ENCODE peak calls at places on chromosomes 5 and 9, in seven cellular contexts. One of them, this sample, is unnamed.

GRCh38 chr5:115703514-115703913 is 77.7 kb upstream of the TMED7 start:
- DNase-seq in CD14-positive monocyte: no peak
- DNase-seq in HCEC 1CT: no peak
- DNase-seq in HEK293T: no peak
- DNase-seq in NCI-H1048: no peak
- DNase-seq in EL: no peak
- DNase-seq in activated CD4-positive, alpha-beta memory T cell treated with anti-CD3 and anti-CD28 coated beads for 36 hours: no peak
- DNase-seq in this sample: no peak

GRCh38 chr9:129745186-129745585 is 7.7 kb downstream of the PTGES start:
- DNase-seq in CD14-positive monocyte: no peak
- DNase-seq in HCEC 1CT: no peak
- DNase-seq in HEK293T: no peak
- DNase-seq in NCI-H1048: no peak
- DNase-seq in EL: no peak
- DNase-seq in activated CD4-positive, alpha-beta memory T cell treated with anti-CD3 and anti-CD28 coated beads for 36 hours: no peak
- DNase-seq in this sample: peak; percentile 59

GRCh38 chr5:115494570-115495289 is 49.8 kb downstream of the FEM1C start:
- DNase-seq in CD14-positive monocyte: no peak
- DNase-seq in HCEC 1CT: no peak
- DNase-seq in HEK293T: no peak
- DNase-seq in NCI-H1048: no peak
- DNase-seq in EL: peak; percentile 18
- DNase-seq in activated CD4-positive, alpha-beta memory T cell treated with anti-CD3 and anti-CD28 coated beads for 36 hours: no peak
- DNase-seq in this sample: peak; percentile 16

GRCh38 chr9:134698587-134699342 is 57.2 kb downstream of the COL5A1 start:
- DNase-seq in CD14-positive monocyte: peak; percentile 59
- DNase-seq in HCEC 1CT: peak; percentile 18
- DNase-seq in HEK293T: peak; percentile 84
- DNase-seq in NCI-H1048: no peak
- DNase-seq in EL: peak; percentile 37
- DNase-seq in activated CD4-positive, alpha-beta memory T cell treated with anti-CD3 and anti-CD28 coated beads for 36 hours: peak; percentile 72
- DNase-seq in this sample: no peak

GRCh38 chr5:168646335-168646734 is 67.2 kb upstream of the PANK3 start:
- DNase-seq in CD14-positive monocyte: no peak
- DNase-seq in HCEC 1CT: no peak
- DNase-seq in HEK293T: no peak
- DNase-seq in NCI-H1048: no peak
- DNase-seq in EL: no peak
- DNase-seq in activated CD4-positive, alpha-beta memory T cell treated with anti-CD3 and anti-CD28 coated beads for 36 hours: no peak
- DNase-seq in this sample: no peak

GRCh38 chr5:120817044-120817985 is 353.2 kb downstream of the PRR16 start:
- DNase-seq in CD14-positive monocyte: no peak
- DNase-seq in HCEC 1CT: peak; percentile 44
- DNase-seq in HEK293T: peak; percentile 10
- DNase-seq in NCI-H1048: no peak
- DNase-seq in EL: no peak
- DNase-seq in activated CD4-positive, alpha-beta memory T cell treated with anti-CD3 and anti-CD28 coated beads for 36 hours: no peak
- DNase-seq in this sample: no peak

GRCh38 chr9:134968011-134968822 is 50.5 kb upstream of the FCN1 start:
- DNase-seq in CD14-positive monocyte: no peak
- DNase-seq in HCEC 1CT: no peak
- DNase-seq in HEK293T: peak; percentile 32
- DNase-seq in NCI-H1048: no peak
- DNase-seq in EL: no peak
- DNase-seq in activated CD4-positive, alpha-beta memory T cell treated with anti-CD3 and anti-CD28 coated beads for 36 hours: no peak
- DNase-seq in this sample: no peak

GRCh38 chr5:119074419-119074818 is 3.5 kb downstream of the DMXL1 start:
- DNase-seq in CD14-positive monocyte: no peak
- DNase-seq in HCEC 1CT: no peak
- DNase-seq in HEK293T: no peak
- DNase-seq in NCI-H1048: no peak
- DNase-seq in EL: no peak
- DNase-seq in activated CD4-positive, alpha-beta memory T cell treated with anti-CD3 and anti-CD28 coated beads for 36 hours: no peak
- DNase-seq in this sample: no peak

GRCh38 chr5:40985501-40985900 is 76.2 kb downstream of the C7 start:
- DNase-seq in CD14-positive monocyte: no peak
- DNase-seq in HCEC 1CT: no peak
- DNase-seq in HEK293T: no peak
- DNase-seq in NCI-H1048: no peak
- DNase-seq in EL: no peak
- DNase-seq in activated CD4-positive, alpha-beta memory T cell treated with anti-CD3 and anti-CD28 coated beads for 36 hours: no peak
- DNase-seq in this sample: no peak

GRCh38 chr5:14322437-14323187 is 179.5 kb downstream of the TRIO start:
- DNase-seq in CD14-positive monocyte: no peak
- DNase-seq in HCEC 1CT: no peak
- DNase-seq in HEK293T: no peak
- DNase-seq in NCI-H1048: no peak
- DNase-seq in EL: no peak
- DNase-seq in activated CD4-positive, alpha-beta memory T cell treated with anti-CD3 and anti-CD28 coated beads for 36 hours: no peak
- DNase-seq in this sample: no peak

GRCh38 chr5:174078416-174078815 is 32.9 kb downstream of the NSG2 start:
- DNase-seq in CD14-positive monocyte: no peak
- DNase-seq in HCEC 1CT: no peak
- DNase-seq in HEK293T: no peak
- DNase-seq in NCI-H1048: no peak
- DNase-seq in EL: peak; percentile 43
- DNase-seq in activated CD4-positive, alpha-beta memory T cell treated with anti-CD3 and anti-CD28 coated beads for 36 hours: no peak
- DNase-seq in this sample: no peak

GRCh38 chr5:65801332-65801731 is 79.3 kb downstream of the NLN start:
- DNase-seq in CD14-positive monocyte: no peak
- DNase-seq in HCEC 1CT: peak; percentile 69
- DNase-seq in HEK293T: no peak
- DNase-seq in NCI-H1048: no peak
- DNase-seq in EL: peak; percentile 76
- DNase-seq in activated CD4-positive, alpha-beta memory T cell treated with anti-CD3 and anti-CD28 coated beads for 36 hours: no peak
- DNase-seq in this sample: no peak

GRCh38 chr5:148972958-148973357 is 89.9 kb downstream of the SH3TC2 start:
- DNase-seq in CD14-positive monocyte: no peak
- DNase-seq in HCEC 1CT: peak; percentile 94
- DNase-seq in HEK293T: no peak
- DNase-seq in NCI-H1048: no peak
- DNase-seq in EL: peak; percentile 90
- DNase-seq in activated CD4-positive, alpha-beta memory T cell treated with anti-CD3 and anti-CD28 coated beads for 36 hours: no peak
- DNase-seq in this sample: peak; percentile 85

GRCh38 chr9:112338561-112338960 is 5.1 kb upstream of the PTBP3 start:
- DNase-seq in CD14-positive monocyte: no peak
- DNase-seq in HCEC 1CT: peak; percentile 52
- DNase-seq in HEK293T: no peak
- DNase-seq in NCI-H1048: no peak
- DNase-seq in EL: peak; percentile 74
- DNase-seq in activated CD4-positive, alpha-beta memory T cell treated with anti-CD3 and anti-CD28 coated beads for 36 hours: peak; percentile 24
- DNase-seq in this sample: peak; percentile 83

GRCh38 chr5:39775458-39776365 is 350.9 kb upstream of the DAB2 start:
- DNase-seq in CD14-positive monocyte: no peak
- DNase-seq in HCEC 1CT: peak; percentile 97
- DNase-seq in HEK293T: no peak
- DNase-seq in NCI-H1048: no peak
- DNase-seq in EL: peak; percentile 89
- DNase-seq in activated CD4-positive, alpha-beta memory T cell treated with anti-CD3 and anti-CD28 coated beads for 36 hours: no peak
- DNase-seq in this sample: peak; percentile 95

GRCh38 chr9:71783120-71783523 is 14.8 kb upstream of the CEMIP2 start:
- DNase-seq in CD14-positive monocyte: no peak
- DNase-seq in HCEC 1CT: no peak
- DNase-seq in HEK293T: no peak
- DNase-seq in NCI-H1048: no peak
- DNase-seq in EL: peak; percentile 35
- DNase-seq in activated CD4-positive, alpha-beta memory T cell treated with anti-CD3 and anti-CD28 coated beads for 36 hours: peak; percentile 94
- DNase-seq in this sample: no peak

GRCh38 chr9:4167040-4167671 is 132.7 kb downstream of the GLIS3 start:
- DNase-seq in CD14-positive monocyte: no peak
- DNase-seq in HCEC 1CT: peak; percentile 90
- DNase-seq in HEK293T: no peak
- DNase-seq in NCI-H1048: no peak
- DNase-seq in EL: peak; percentile 84
- DNase-seq in activated CD4-positive, alpha-beta memory T cell treated with anti-CD3 and anti-CD28 coated beads for 36 hours: no peak
- DNase-seq in this sample: no peak

GRCh38 chr9:120890415-120891254 is 13.6 kb upstream of the PHF19 start:
- DNase-seq in CD14-positive monocyte: no peak
- DNase-seq in HCEC 1CT: no peak
- DNase-seq in HEK293T: no peak
- DNase-seq in NCI-H1048: no peak
- DNase-seq in EL: no peak
- DNase-seq in activated CD4-positive, alpha-beta memory T cell treated with anti-CD3 and anti-CD28 coated beads for 36 hours: peak; percentile 54
- DNase-seq in this sample: no peak

GRCh38 chr5:116579139-116579538 is 4.5 kb upstream of the SEMA6A start:
- DNase-seq in CD14-positive monocyte: no peak
- DNase-seq in HCEC 1CT: no peak
- DNase-seq in HEK293T: no peak
- DNase-seq in NCI-H1048: no peak
- DNase-seq in EL: no peak
- DNase-seq in activated CD4-positive, alpha-beta memory T cell treated with anti-CD3 and anti-CD28 coated beads for 36 hours: no peak
- DNase-seq in this sample: no peak

This sample was measured in renal cortical epithelial cell.